ENCODE peak calls at places on chromosomes 6 and 20, in eight cellular contexts. S, V, R, C, K, F, M and G are unnamed samples.

GRCh38 chr6:74735304-74735703 is 470.5 kb downstream of the COL12A1 start:
- DNase-seq in C (peak; percentile 73), F (no peak), V (peak; percentile 90), R (peak; percentile 98), M (no peak), K (no peak), S (no peak), G (no peak)

GRCh38 chr20:36051318-36052116 is 83.1 kb downstream of the CNBD2 start:
- DNase-seq in M (no peak), R (no peak), K (no peak), C (no peak), V (no peak), S (no peak), F (no peak), G (no peak)

GRCh38 chr6:16239798-16240123 is 1.4 kb downstream of the GMPR start:
- DNase-seq in S (no peak), F (no peak), R (no peak), K (peak; percentile 86), C (peak; percentile 18), V (no peak), M (no peak), G (no peak)

GRCh38 chr20:45835230-45836224 is 1.9 kb downstream of the SNX21 start:
- DNase-seq in F (no peak), K (no peak), R (peak; percentile 80), V (no peak), S (no peak), M (no peak), C (peak; percentile 40), G (no peak)

GRCh38 chr20:11776687-11777086 is 141.0 kb upstream of the BTBD3 start:
- DNase-seq in R (peak; percentile 25), C (no peak), K (no peak), F (no peak), S (no peak), V (no peak), M (no peak), G (no peak)

GRCh38 chr6:111912904-111913303 is 39.7 kb upstream of the FYN start:
- DNase-seq in F (no peak), R (no peak), S (no peak), V (no peak), K (no peak), C (no peak), M (no peak), G (no peak)

GRCh38 chr6:26105842-26106241 is 18.6 kb downstream of the HFE start:
- DNase-seq in V (no peak), M (no peak), C (peak; percentile 35), K (no peak), F (no peak), S (no peak), R (peak; percentile 9), G (no peak)

GRCh38 chr20:48928832-48929725 is 7.6 kb downstream of the ARFGEF2 start:
- DNase-seq in M (no peak), V (peak; percentile 79), R (peak; percentile 46), K (no peak), C (no peak), S (no peak), F (no peak), G (no peak)

GRCh38 chr6:169803291-169803811 is 51.9 kb downstream of the ERMARD start:
- DNase-seq in C (no peak), M (no peak), K (no peak), R (no peak), V (peak; percentile 33), F (no peak), S (no peak), G (no peak)

GRCh38 chr20:33627577-33628216 is 34.4 kb upstream of the C20orf144 start:
- DNase-seq in K (no peak), V (no peak), R (no peak), C (no peak), F (no peak), M (no peak), S (no peak), G (no peak)

GRCh38 chr6:28807682-28808280 is 116.0 kb downstream of the TRIM27 start:
- DNase-seq in K (peak; percentile 75), C (peak; percentile 71), S (no peak), V (peak; percentile 48), R (peak; percentile 88), F (peak; percentile 49), M (peak; percentile 70), G (no peak)

GRCh38 chr6:31091680-31092079 is 20.7 kb downstream of the C6orf15 start:
- DNase-seq in K (no peak), V (no peak), C (no peak), S (no peak), F (no peak), R (no peak), M (no peak), G (no peak)

GRCh38 chr6:157174731-157175130 is 148.6 kb downstream of the TMEM242 start:
- DNase-seq in V (no peak), K (no peak), F (no peak), R (no peak), M (no peak), C (no peak), S (no peak), G (no peak)

GRCh38 chr6:4732691-4733315 is 43.4 kb upstream of the CDYL start:
- DNase-seq in M (peak; percentile 41), C (peak; percentile 98), V (peak; percentile 87), K (peak; percentile 31), S (peak; percentile 63), F (no peak), R (peak; percentile 96), G (no peak)

GRCh38 chr6:34196116-34196832 is 40.4 kb upstream of the HMGA1 start:
- DNase-seq in F (peak; percentile 88), M (peak; percentile 87), K (peak; percentile 26), V (peak; percentile 81), C (peak; percentile 61), S (peak; percentile 85), R (peak; percentile 72), G (peak; percentile 100)

GRCh38 chr6:34200340-34200971 is 36.2 kb upstream of the HMGA1 start:
- DNase-seq in K (no peak), R (peak; percentile 29), M (no peak), S (no peak), C (no peak), V (no peak), F (no peak), G (no peak)

GRCh38 chr6:34196833-34197195 is 39.9 kb upstream of the HMGA1 start:
- DNase-seq in K (no peak), R (no peak), F (no peak), S (no peak), M (no peak), C (no peak), V (no peak), G (no peak)

GRCh38 chr6:34194770-34195169 is 41.9 kb upstream of the HMGA1 start:
- DNase-seq in S (no peak), V (no peak), F (no peak), K (no peak), M (no peak), C (no peak), R (no peak), G (no peak)

DNA sequence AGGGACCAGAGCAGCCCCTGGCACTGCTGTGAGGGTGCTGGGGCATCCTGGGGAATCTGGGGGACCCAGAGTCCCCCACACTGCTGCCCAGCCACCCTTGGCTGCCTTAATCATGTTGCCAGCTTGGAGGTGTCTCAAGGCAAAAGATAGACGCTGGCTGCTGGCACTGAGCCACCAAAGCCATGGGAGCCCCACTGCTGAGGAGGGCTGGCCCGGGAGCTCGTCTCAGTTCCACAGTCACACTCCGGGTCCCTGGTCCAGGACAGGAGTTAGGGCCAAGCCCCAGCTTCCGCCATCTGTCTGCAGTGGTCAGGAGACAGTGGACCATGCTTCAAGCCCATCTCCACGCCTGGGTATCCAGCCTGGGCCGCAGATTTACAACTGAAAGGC is 41.0 kb upstream of the HMGA1 start:
- DNase-seq in S (no peak), K (no peak), M (no peak), R (no peak), C (no peak), F (no peak), V (no peak), G (no peak)
- H3K4me3 ChIP-seq in S (no peak overlapping the region), K (peak overlapping the region; percentile 28), M (peak overlapping the region; percentile 65), R (no peak overlapping the region), C (no peak overlapping the region), F (no peak overlapping the region), V (no peak overlapping the region), G (no peak overlapping the region)

GRCh38 chr20:1184638-1185315 is at the start of gene TMEM74B:
- DNase-seq in C (peak; percentile 6), K (no peak), M (no peak), R (no peak), S (no peak), V (no peak), F (no peak), G (no peak)
- H3K4me3 ChIP-seq in C (peak within 1 kb of the TSS; percentile 29), K (peak within 1 kb of the TSS; percentile 59), M (no peak within 1 kb of the TSS), R (peak within 1 kb of the TSS; percentile 52), S (peak within 1 kb of the TSS; percentile 34), V (peak within 1 kb of the TSS; percentile 79), F (peak within 1 kb of the TSS; percentile 42), G (peak within 1 kb of the TSS; percentile 35)

GRCh38 chr6:158561247-158561884 is 1.5 kb downstream of the TMEM181 start:
- DNase-seq in V (no peak), M (no peak), F (no peak), C (no peak), S (no peak), R (no peak), K (no peak), G (no peak)
- H3K4me3 ChIP-seq in V (peak overlapping the region; percentile 98), M (peak overlapping the region; percentile 67), F (peak overlapping the region; percentile 84), C (peak overlapping the region; percentile 70), S (no peak overlapping the region), R (peak overlapping the region; percentile 91), K (peak overlapping the region; percentile 82), G (peak overlapping the region; percentile 92)

GRCh38 chr20:63534427-63534830 is 2.7 kb downstream of the PTK6 start:
- DNase-seq in S (no peak), M (peak; percentile 22), C (no peak), F (peak; percentile 13), K (no peak), R (no peak), V (no peak), G (no peak)

GRCh38 chr20:63534831-63535651 is 2.1 kb downstream of the PTK6 start:
- DNase-seq in F (peak; percentile 32), C (peak; percentile 56), V (no peak), M (peak; percentile 21), S (no peak), R (no peak), K (no peak), G (peak; percentile 65)

GRCh38 chr20:63537525-63538203 is 488 bp upstream of the PTK6 start:
- DNase-seq in M (peak; percentile 87), V (peak; percentile 95), R (peak; percentile 89), F (peak; percentile 95), K (peak; percentile 93), S (peak; percentile 62), C (peak; percentile 92), G (peak; percentile 99)

GRCh38 chr20:63536997-63537524 is at the start of gene PTK6:
- DNase-seq in K (no peak), R (no peak), F (no peak), M (peak; percentile 12), V (no peak), C (peak; percentile 69), S (no peak), G (peak; percentile 88)

DNA sequence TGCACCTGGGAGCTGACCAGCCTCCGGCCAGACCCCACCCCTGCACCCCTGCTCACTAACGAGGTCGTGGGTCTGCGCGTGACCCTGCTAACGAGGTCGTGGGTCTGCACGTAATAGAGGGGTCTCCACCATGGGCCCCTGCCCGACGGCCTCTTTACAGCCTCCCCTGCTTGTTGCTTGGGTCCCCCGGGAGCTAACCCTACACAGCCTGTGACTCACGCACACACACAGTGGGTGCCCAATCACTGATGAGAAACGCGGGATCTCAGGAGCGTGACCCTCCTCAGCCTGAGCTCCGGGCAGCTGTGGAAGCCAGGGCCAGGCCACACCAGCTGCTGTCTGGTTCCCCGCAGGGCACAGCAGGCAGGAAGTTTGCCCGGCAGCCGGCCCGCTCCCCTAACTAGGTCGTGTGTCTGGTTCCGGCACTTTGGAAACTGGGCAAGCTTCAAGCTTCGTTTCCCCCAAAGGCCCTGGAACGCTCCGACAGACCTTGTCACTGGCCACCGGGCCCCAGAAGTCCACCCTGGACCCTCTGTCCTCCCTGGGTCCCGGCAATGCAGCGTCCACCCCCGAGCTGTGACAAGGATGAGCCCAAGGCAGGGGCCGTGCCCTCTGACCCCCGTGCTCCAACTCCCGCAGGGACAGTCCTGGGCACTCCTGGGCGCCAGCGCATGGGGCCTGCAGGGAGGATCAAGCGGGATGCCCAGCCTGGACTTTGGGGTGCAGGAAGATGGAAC is 767 bp downstream of the PTK6 start:
- DNase-seq in C (peak; percentile 42), S (no peak), V (peak; percentile 40), K (no peak), F (peak; percentile 13), M (peak; percentile 83), R (peak; percentile 70), G (peak; percentile 82)
- H3K4me3 ChIP-seq in C (peak overlapping the region; percentile 19), S (no peak overlapping the region), V (no peak overlapping the region), K (peak overlapping the region; percentile 67), F (peak overlapping the region; percentile 63), M (no peak overlapping the region), R (no peak overlapping the region), G (peak overlapping the region; percentile 42)